ENCODE peak calls at places on chromosomes 11 and 22, in seven cellular contexts. One of them, this sample, is unnamed.

GRCh38 chr11:117201516-117201866 is 2.3 kb downstream of the TAGLN start:
- DNase-seq in PC-3: no peak
- DNase-seq in body of pancreas: no peak
- DNase-seq in stomach: no peak
- DNase-seq in cardiac fibroblast: peak; percentile 22
- DNase-seq in astrocyte: no peak
- DNase-seq in A549: no peak
- DNase-seq in this sample: no peak

GRCh38 chr11:102807921-102808320 is 10.0 kb upstream of the MMP1 start:
- DNase-seq in PC-3: peak; percentile 32
- DNase-seq in body of pancreas: peak; percentile 24
- DNase-seq in stomach: peak; percentile 43
- DNase-seq in cardiac fibroblast: peak; percentile 18
- DNase-seq in astrocyte: no peak
- DNase-seq in A549: peak; percentile 33
- DNase-seq in this sample: no peak

GRCh38 chr11:80592546-80592945 is 1151.7 kb upstream of the TENM4 start:
- DNase-seq in PC-3: no peak
- DNase-seq in body of pancreas: no peak
- DNase-seq in stomach: no peak
- DNase-seq in cardiac fibroblast: no peak
- DNase-seq in astrocyte: no peak
- DNase-seq in A549: no peak
- DNase-seq in this sample: no peak

GRCh38 chr11:134617360-134617759 is 205.3 kb upstream of the B3GAT1 start:
- DNase-seq in PC-3: no peak
- DNase-seq in body of pancreas: no peak
- DNase-seq in stomach: no peak
- DNase-seq in cardiac fibroblast: no peak
- DNase-seq in astrocyte: no peak
- DNase-seq in A549: no peak
- DNase-seq in this sample: no peak

GRCh38 chr11:118059231-118059940 is 17.5 kb upstream of the TMPRSS4 start:
- DNase-seq in PC-3: no peak
- DNase-seq in body of pancreas: no peak
- DNase-seq in stomach: no peak
- DNase-seq in cardiac fibroblast: no peak
- DNase-seq in astrocyte: no peak
- DNase-seq in A549: no peak
- DNase-seq in this sample: no peak

GRCh38 chr22:25903294-25903693 is 161.3 kb downstream of the MYO18B start:
- DNase-seq in PC-3: no peak
- DNase-seq in body of pancreas: no peak
- DNase-seq in stomach: no peak
- DNase-seq in cardiac fibroblast: no peak
- DNase-seq in astrocyte: no peak
- DNase-seq in A549: no peak
- DNase-seq in this sample: no peak

GRCh38 chr22:33013531-33014162 is 44.5 kb downstream of the SYN3 start:
- DNase-seq in PC-3: no peak
- DNase-seq in body of pancreas: no peak
- DNase-seq in stomach: no peak
- DNase-seq in cardiac fibroblast: no peak
- DNase-seq in astrocyte: no peak
- DNase-seq in A549: no peak
- DNase-seq in this sample: no peak

GRCh38 chr11:96137357-96137756 is 205.6 kb downstream of the MAML2 start:
- DNase-seq in PC-3: no peak
- DNase-seq in body of pancreas: no peak
- DNase-seq in stomach: no peak
- DNase-seq in cardiac fibroblast: no peak
- DNase-seq in astrocyte: no peak
- DNase-seq in A549: no peak
- DNase-seq in this sample: peak; percentile 38

GRCh38 chr22:42695294-42695693 is 25.4 kb downstream of the A4GALT start:
- DNase-seq in PC-3: no peak
- DNase-seq in body of pancreas: no peak
- DNase-seq in stomach: no peak
- DNase-seq in cardiac fibroblast: no peak
- DNase-seq in astrocyte: no peak
- DNase-seq in A549: no peak
- DNase-seq in this sample: peak; percentile 30

GRCh38 chr11:122632178-122632824 is 23.2 kb upstream of the UBASH3B start:
- DNase-seq in PC-3: no peak
- DNase-seq in body of pancreas: no peak
- DNase-seq in stomach: no peak
- DNase-seq in cardiac fibroblast: no peak
- DNase-seq in astrocyte: no peak
- DNase-seq in A549: no peak
- DNase-seq in this sample: no peak

GRCh38 chr22:20183823-20184222 is 33.0 kb upstream of the CCDC188 start:
- DNase-seq in PC-3: no peak
- DNase-seq in body of pancreas: no peak
- DNase-seq in stomach: no peak
- DNase-seq in cardiac fibroblast: no peak
- DNase-seq in astrocyte: no peak
- DNase-seq in A549: no peak
- DNase-seq in this sample: no peak

GRCh38 chr11:114678125-114679036 is at the start of gene NXPE2:
- DNase-seq in PC-3: peak; percentile 79
- DNase-seq in body of pancreas: no peak
- DNase-seq in stomach: no peak
- DNase-seq in cardiac fibroblast: peak; percentile 17
- DNase-seq in astrocyte: peak; percentile 83
- DNase-seq in A549: no peak
- DNase-seq in this sample: no peak

GRCh38 chr22:43885786-43886185 is 6.0 kb downstream of the PNPLA5 start:
- DNase-seq in PC-3: no peak
- DNase-seq in body of pancreas: no peak
- DNase-seq in stomach: no peak
- DNase-seq in cardiac fibroblast: no peak
- DNase-seq in astrocyte: no peak
- DNase-seq in A549: no peak
- DNase-seq in this sample: no peak

GRCh38 chr11:96238563-96239166 is 104.3 kb downstream of the MAML2 start:
- DNase-seq in PC-3: no peak
- DNase-seq in body of pancreas: no peak
- DNase-seq in stomach: no peak
- DNase-seq in cardiac fibroblast: no peak
- DNase-seq in astrocyte: peak; percentile 63
- DNase-seq in A549: no peak
- DNase-seq in this sample: no peak

GRCh38 chr11:31645747-31646146 is 136.2 kb downstream of the ELP4 start:
- DNase-seq in PC-3: peak; percentile 86
- DNase-seq in body of pancreas: no peak
- DNase-seq in stomach: no peak
- DNase-seq in cardiac fibroblast: peak; percentile 94
- DNase-seq in astrocyte: peak; percentile 93
- DNase-seq in A549: peak; percentile 13
- DNase-seq in this sample: peak; percentile 94

GRCh38 chr22:31800065-31800464 is 46.2 kb downstream of the DEPDC5 start:
- DNase-seq in PC-3: peak; percentile 90
- DNase-seq in body of pancreas: no peak
- DNase-seq in stomach: no peak
- DNase-seq in cardiac fibroblast: peak; percentile 84
- DNase-seq in astrocyte: peak; percentile 43
- DNase-seq in A549: no peak
- DNase-seq in this sample: peak; percentile 8

GRCh38 chr11:100789500-100789899 is 102.4 kb downstream of the ARHGAP42 start:
- DNase-seq in PC-3: peak; percentile 33
- DNase-seq in body of pancreas: peak; percentile 50
- DNase-seq in stomach: no peak
- DNase-seq in cardiac fibroblast: peak; percentile 41
- DNase-seq in astrocyte: peak; percentile 36
- DNase-seq in A549: no peak
- DNase-seq in this sample: peak; percentile 26

GRCh38 chr11:62689421-62690183 is at the start of gene LRRN4CL:
- DNase-seq in PC-3: no peak
- DNase-seq in body of pancreas: peak; percentile 42
- DNase-seq in stomach: peak; percentile 36
- DNase-seq in cardiac fibroblast: peak; percentile 94
- DNase-seq in astrocyte: peak; percentile 88
- DNase-seq in A549: no peak
- DNase-seq in this sample: peak; percentile 99

GRCh38 chr11:75435571-75435925 is 2.5 kb upstream of the KLHL35 start:
- DNase-seq in PC-3: no peak
- DNase-seq in body of pancreas: no peak
- DNase-seq in stomach: no peak
- DNase-seq in cardiac fibroblast: no peak
- DNase-seq in astrocyte: no peak
- DNase-seq in A549: no peak
- DNase-seq in this sample: no peak

GRCh38 chr11:73258104-73258684 is 13.9 kb upstream of the P2RY6 start:
- DNase-seq in PC-3: no peak
- DNase-seq in body of pancreas: no peak
- DNase-seq in stomach: peak; percentile 9
- DNase-seq in cardiac fibroblast: no peak
- DNase-seq in astrocyte: no peak
- DNase-seq in A549: no peak
- DNase-seq in this sample: no peak

GRCh38 chr11:32437406-32438345 is 2.3 kb upstream of the WT1 start:
- DNase-seq in PC-3: no peak
- DNase-seq in body of pancreas: no peak
- DNase-seq in stomach: no peak
- DNase-seq in cardiac fibroblast: no peak
- DNase-seq in astrocyte: no peak
- DNase-seq in A549: no peak
- DNase-seq in this sample: no peak

GRCh38 chr11:10900686-10901415 is 43.0 kb upstream of the ZBED5 start:
- DNase-seq in PC-3: peak; percentile 64
- DNase-seq in body of pancreas: no peak
- DNase-seq in stomach: no peak
- DNase-seq in cardiac fibroblast: no peak
- DNase-seq in astrocyte: peak; percentile 35
- DNase-seq in A549: no peak
- DNase-seq in this sample: no peak

GRCh38 chr11:64516226-64516625 is 74.8 kb upstream of the SLC22A12 start:
- DNase-seq in PC-3: no peak
- DNase-seq in body of pancreas: no peak
- DNase-seq in stomach: no peak
- DNase-seq in cardiac fibroblast: no peak
- DNase-seq in astrocyte: no peak
- DNase-seq in A549: no peak
- DNase-seq in this sample: no peak

GRCh38 chr22:20781272-20781990 is 7.5 kb downstream of the SERPIND1 start:
- DNase-seq in PC-3: peak; percentile 63
- DNase-seq in body of pancreas: no peak
- DNase-seq in stomach: no peak
- DNase-seq in cardiac fibroblast: peak; percentile 54
- DNase-seq in astrocyte: peak; percentile 30
- DNase-seq in A549: no peak
- DNase-seq in this sample: no peak

GRCh38 chr22:27794244-27794643 is 7.3 kb downstream of the MN1 start:
- DNase-seq in PC-3: no peak
- DNase-seq in body of pancreas: no peak
- DNase-seq in stomach: no peak
- DNase-seq in cardiac fibroblast: no peak
- DNase-seq in astrocyte: no peak
- DNase-seq in A549: no peak
- DNase-seq in this sample: no peak

GRCh38 chr11:86193297-86194095 is 51.1 kb upstream of the EED start:
- DNase-seq in PC-3: peak; percentile 78
- DNase-seq in body of pancreas: peak; percentile 72
- DNase-seq in stomach: peak; percentile 56
- DNase-seq in cardiac fibroblast: peak; percentile 96
- DNase-seq in astrocyte: peak; percentile 76
- DNase-seq in A549: peak; percentile 87
- DNase-seq in this sample: peak; percentile 92

DNA sequence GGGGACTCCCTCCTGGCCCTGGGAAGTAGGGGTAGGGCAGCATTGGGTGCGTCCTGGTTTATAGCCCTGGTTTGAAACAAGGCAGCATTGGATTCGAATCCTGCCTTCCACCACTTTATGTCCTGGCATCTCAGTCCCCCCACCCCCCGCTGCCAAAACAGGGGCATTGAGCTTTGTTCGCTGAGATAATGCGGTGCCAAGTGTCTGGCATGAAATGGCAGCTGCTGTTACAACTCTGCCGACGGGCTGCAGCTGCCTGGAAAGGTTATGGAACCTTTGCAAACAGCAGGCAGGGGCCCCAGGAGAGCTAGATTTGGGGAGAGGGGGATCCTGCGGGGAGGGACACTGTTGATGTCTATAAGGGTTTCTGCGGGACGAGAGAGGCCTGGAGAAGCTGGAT is 1.9 kb downstream of the TST start:
- DNase-seq in PC-3: no peak
- DNase-seq in body of pancreas: peak; percentile 55
- DNase-seq in stomach: peak; percentile 40
- DNase-seq in cardiac fibroblast: no peak
- DNase-seq in astrocyte: no peak
- DNase-seq in A549: no peak
- DNase-seq in this sample: no peak
- H3K4me3 ChIP-seq in PC-3: no peak overlapping the region
- H3K4me3 ChIP-seq in body of pancreas: no peak overlapping the region
- H3K4me3 ChIP-seq in stomach: peak overlapping the region; percentile 97
- H3K4me3 ChIP-seq in cardiac fibroblast: no peak overlapping the region
- H3K4me3 ChIP-seq in astrocyte: no peak overlapping the region
- H3K4me3 ChIP-seq in A549: no peak overlapping the region
- H3K4me3 ChIP-seq in this sample: no peak overlapping the region

GRCh38 chr22:37817705-37818311 is 5.4 kb upstream of the GALR3 start:
- DNase-seq in PC-3: peak; percentile 75
- DNase-seq in body of pancreas: peak; percentile 92
- DNase-seq in stomach: peak; percentile 89
- DNase-seq in cardiac fibroblast: peak; percentile 79
- DNase-seq in astrocyte: peak; percentile 69
- DNase-seq in A549: peak; percentile 69
- DNase-seq in this sample: peak; percentile 73
- H3K4me3 ChIP-seq in PC-3: no peak overlapping the region
- H3K4me3 ChIP-seq in body of pancreas: no peak overlapping the region
- H3K4me3 ChIP-seq in stomach: peak overlapping the region; percentile 47
- H3K4me3 ChIP-seq in cardiac fibroblast: peak overlapping the region; percentile 24
- H3K4me3 ChIP-seq in astrocyte: peak overlapping the region; percentile 51
- H3K4me3 ChIP-seq in A549: peak overlapping the region; percentile 29
- H3K4me3 ChIP-seq in this sample: peak overlapping the region; percentile 45

DNA sequence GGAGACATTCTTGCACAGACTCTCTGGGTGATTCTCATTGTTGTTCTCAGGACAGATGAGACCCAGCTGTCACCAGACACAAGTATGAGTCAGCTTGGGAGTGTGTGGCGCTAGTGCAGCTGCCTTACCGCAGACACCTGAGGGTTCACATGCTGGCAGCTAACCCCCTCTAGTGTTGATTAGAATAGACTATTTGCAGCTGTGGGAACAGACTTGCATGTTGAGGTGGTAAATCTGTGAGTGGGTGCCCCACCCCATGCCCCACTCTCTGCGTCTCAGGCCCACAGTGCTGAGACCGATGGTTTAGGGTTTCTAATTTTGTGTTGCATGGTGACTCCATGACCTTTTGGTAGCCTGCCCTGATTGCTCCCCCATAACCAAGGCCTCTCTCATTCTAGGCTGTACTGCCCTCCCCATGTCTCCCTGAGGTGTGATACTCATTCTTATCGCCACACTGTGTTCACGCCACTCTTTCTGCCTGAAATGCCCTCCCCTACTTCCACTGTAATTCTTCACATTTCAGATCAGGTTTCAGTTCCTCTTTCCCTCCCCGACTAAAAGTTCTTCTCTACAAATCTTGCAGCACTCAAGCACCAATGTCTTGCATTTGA is 73.7 kb upstream of the KIRREL3 start:
- DNase-seq in PC-3: peak; percentile 54
- DNase-seq in body of pancreas: peak; percentile 57
- DNase-seq in stomach: no peak
- DNase-seq in cardiac fibroblast: peak; percentile 60
- DNase-seq in astrocyte: peak; percentile 67
- DNase-seq in A549: peak; percentile 45
- DNase-seq in this sample: peak; percentile 19
- H3K4me3 ChIP-seq in PC-3: no peak overlapping the region
- H3K4me3 ChIP-seq in body of pancreas: no peak overlapping the region
- H3K4me3 ChIP-seq in stomach: no peak overlapping the region
- H3K4me3 ChIP-seq in cardiac fibroblast: no peak overlapping the region
- H3K4me3 ChIP-seq in astrocyte: no peak overlapping the region
- H3K4me3 ChIP-seq in A549: no peak overlapping the region
- H3K4me3 ChIP-seq in this sample: no peak overlapping the region

GRCh38 chr11:119357069-119357468 is 10.6 kb upstream of the MFRP start:
- DNase-seq in PC-3: no peak
- DNase-seq in body of pancreas: no peak
- DNase-seq in stomach: no peak
- DNase-seq in cardiac fibroblast: no peak
- DNase-seq in astrocyte: no peak
- DNase-seq in A549: no peak
- DNase-seq in this sample: no peak
- H3K4me3 ChIP-seq in PC-3: peak overlapping the region; percentile 68
- H3K4me3 ChIP-seq in body of pancreas: no peak overlapping the region
- H3K4me3 ChIP-seq in stomach: peak overlapping the region; percentile 50
- H3K4me3 ChIP-seq in cardiac fibroblast: peak overlapping the region; percentile 57
- H3K4me3 ChIP-seq in astrocyte: peak overlapping the region; percentile 69
- H3K4me3 ChIP-seq in A549: peak overlapping the region; percentile 57
- H3K4me3 ChIP-seq in this sample: peak overlapping the region; percentile 67